ENCODE peak calls at places on chromosomes 6 and 20, in nine cellular contexts. K, J, C, T, Z, G, W, S and X are unnamed samples.

GRCh38 chr6:145878591-145879295 is 64.1 kb upstream of the FBXO30 start:
- DNase-seq in K (no peak), J (no peak), C (no peak), T (peak; percentile 27), Z (no peak), G (no peak), W (no peak), S (no peak), X (no peak)

GRCh38 chr6:20313960-20314530 is 87.6 kb upstream of the E2F3 start:
- DNase-seq in K (no peak), J (no peak), C (no peak), T (no peak), Z (no peak), G (no peak), W (no peak), S (no peak), X (no peak)

GRCh38 chr6:89357390-89357789 is 4.9 kb upstream of the UBE2J1 start:
- DNase-seq in K (no peak), J (no peak), C (no peak), T (no peak), Z (no peak), G (no peak), W (no peak), S (no peak), X (no peak)

GRCh38 chr20:37804584-37805566 is 98.1 kb upstream of the VSTM2L start:
- DNase-seq in K (no peak), J (peak; percentile 7), C (peak; percentile 3), T (peak; percentile 12), Z (no peak), G (no peak), W (no peak), S (peak; percentile 79), X (peak; percentile 53)

GRCh38 chr6:142297996-142298753 is 3.6 kb upstream of the ADGRG6 start:
- DNase-seq in K (no peak), J (peak; percentile 78), C (no peak), T (peak; percentile 91), Z (no peak), G (no peak), W (no peak), S (no peak), X (no peak)

GRCh38 chr6:125789576-125790402 is 971 bp upstream of the NCOA7 start:
- DNase-seq in K (no peak), J (peak; percentile 75), C (no peak), T (peak; percentile 74), Z (peak; percentile 10), G (peak; percentile 53), W (peak; percentile 65), S (peak; percentile 78), X (peak; percentile 74)

GRCh38 chr6:38686270-38687042 is 16.5 kb downstream of the GLO1 start:
- DNase-seq in K (no peak), J (no peak), C (no peak), T (peak; percentile 62), Z (no peak), G (no peak), W (no peak), S (no peak), X (no peak)

GRCh38 chr6:152952866-152953509 is 29.9 kb downstream of the FBXO5 start:
- DNase-seq in K (no peak), J (peak; percentile 61), C (no peak), T (peak; percentile 79), Z (no peak), G (no peak), W (no peak), S (no peak), X (peak; percentile 45)

GRCh38 chr6:133804263-133804662 is 84.7 kb upstream of the TCF21 start:
- DNase-seq in K (no peak), J (peak; percentile 85), C (no peak), T (peak; percentile 49), Z (no peak), G (no peak), W (peak; percentile 77), S (no peak), X (no peak)

GRCh38 chr6:149843051-149843633 is 21.0 kb downstream of the LRP11 start:
- DNase-seq in K (no peak), J (peak; percentile 22), C (no peak), T (peak; percentile 29), Z (no peak), G (no peak), W (no peak), S (no peak), X (no peak)

GRCh38 chr20:63412889-63413288 is 51.7 kb upstream of the CHRNA4 start:
- DNase-seq in K (no peak), J (no peak), C (no peak), T (no peak), Z (no peak), G (no peak), W (no peak), S (no peak), X (no peak)

GRCh38 chr20:20557406-20557805 is 155.0 kb downstream of the RALGAPA2 start:
- DNase-seq in K (no peak), J (no peak), C (no peak), T (no peak), Z (no peak), G (no peak), W (no peak), S (no peak), X (no peak)

GRCh38 chr6:15505463-15505918 is 157.3 kb downstream of the DTNBP1 start:
- DNase-seq in K (no peak), J (no peak), C (no peak), T (no peak), Z (no peak), G (no peak), W (no peak), S (peak; percentile 34), X (no peak)

GRCh38 chr6:147282566-147282959 is 78.3 kb downstream of the STXBP5 start:
- DNase-seq in K (no peak), J (no peak), C (no peak), T (peak; percentile 31), Z (no peak), G (no peak), W (no peak), S (no peak), X (no peak)

GRCh38 chr6:25028346-25028745 is 92.6 kb upstream of the RIPOR2 start:
- DNase-seq in K (no peak), J (no peak), C (no peak), T (no peak), Z (no peak), G (no peak), W (no peak), S (no peak), X (no peak)

GRCh38 chr20:58421497-58421850 is 32.4 kb downstream of the VAPB start:
- DNase-seq in K (no peak), J (no peak), C (no peak), T (no peak), Z (no peak), G (no peak), W (no peak), S (no peak), X (no peak)